ENCODE peak calls at places on chromosomes 6 and 20, in five cellular contexts. T is thoracic aorta; J is GM12865; P is Right ventricle myocardium superior; K is activated naive CD8-positive, alpha-beta T cell treated with anti-CD3 and anti-CD28 coated beads, Interleukin-2, amount 50 U/mL, for 24 hours. R is an unnamed sample.

GRCh38 chr6:27081931-27082330 is 165.6 kb upstream of the PRSS16 start:
- DNase-seq in T (no peak), P (no peak), K (no peak), J (no peak), R (no peak)

GRCh38 chr6:816510-817084 is 123.7 kb upstream of the EXOC2 start:
- DNase-seq in K (peak), P (no peak), J (no peak), T (no peak), R (no peak)

GRCh38 chr6:143507358-143508145 is 4.0 kb downstream of the FUCA2 start:
- DNase-seq in T (no peak), P (no peak), K (no peak), J (peak), R (no peak)

GRCh38 chr6:136600818-136601217 is 50.6 kb upstream of the MAP7 start:
- DNase-seq in P (no peak), K (no peak), T (no peak), J (no peak), R (no peak)

GRCh38 chr6:88301888-88302768 is 136.0 kb upstream of the CNR1 start:
- DNase-seq in T (no peak), P (no peak), J (no peak), K (no peak), R (no peak)

GRCh38 chr6:28985396-28986164 is 19.5 kb downstream of the ZNF311 start:
- DNase-seq in J (peak), T (peak), K (peak), P (peak), R (no peak)

GRCh38 chr6:116682334-116682712 is 1.3 kb downstream of the KPNA5 start:
- DNase-seq in J (peak), T (no peak), K (peak), P (no peak), R (no peak)

GRCh38 chr20:16701296-16701695 is 28.5 kb upstream of the SNRPB2 start:
- DNase-seq in J (peak), K (peak), P (no peak), T (no peak), R (no peak)

GRCh38 chr20:8812818-8813217 is 256.1 kb upstream of the PLCB4 start:
- DNase-seq in P (peak), T (no peak), J (no peak), K (no peak), R (no peak)

GRCh38 chr20:43533060-43533459 is 25.6 kb downstream of the L3MBTL1 start:
- DNase-seq in J (no peak), K (no peak), P (no peak), T (no peak), R (no peak)

GRCh38 chr6:44009425-44010321 is 117.6 kb downstream of the MRPL14 start:
- DNase-seq in K (no peak), J (no peak), T (no peak), P (peak), R (peak)

GRCh38 chr6:112881828-112882227 is 534.7 kb downstream of the RFPL4B start:
- DNase-seq in J (no peak), T (no peak), P (no peak), K (no peak), R (no peak)

GRCh38 chr20:37519508-37520416 is 1.3 kb upstream of the NNAT start:
- DNase-seq in T (no peak), K (no peak), P (peak), J (no peak), R (no peak)

GRCh38 chr6:10589429-10589727 is 68.2 kb downstream of the GCNT2 start:
- DNase-seq in J (no peak), T (no peak), P (no peak), K (no peak), R (no peak)

GRCh38 chr20:2937902-2938301 is 64.6 kb downstream of the PTPRA start:
- DNase-seq in K (no peak), P (no peak), T (no peak), J (no peak), R (no peak)

GRCh38 chr6:111850288-111850937 is 22.8 kb downstream of the FYN start:
- DNase-seq in J (peak), P (peak), K (no peak), T (no peak), R (no peak)

GRCh38 chr6:105522626-105523322 is 119.9 kb upstream of the PREP start:
- DNase-seq in T (no peak), P (no peak), J (no peak), K (no peak), R (no peak)

GRCh38 chr6:113414511-113414910 is 442.6 kb upstream of the MARCKS start:
- DNase-seq in J (peak), K (no peak), T (no peak), P (no peak), R (no peak)

GRCh38 chr6:43826739-43827138 is 56.7 kb downstream of the VEGFA start:
- DNase-seq in T (no peak), K (no peak), P (no peak), J (no peak), R (no peak)

GRCh38 chr6:156864557-156864956 is 87.4 kb downstream of the ARID1B start:
- DNase-seq in T (no peak), J (no peak), P (no peak), K (no peak), R (no peak)

GRCh38 chr20:1946442-1946761 is 47.5 kb downstream of the PDYN start:
- DNase-seq in K (no peak), J (no peak), T (no peak), P (no peak), R (no peak)

GRCh38 chr20:59159091-59159821 is 4.4 kb upstream of the ZNF831 start:
- DNase-seq in J (no peak), T (no peak), K (peak), P (no peak), R (no peak)

GRCh38 chr6:142302427-142303190 is 802 bp downstream of the ADGRG6 start:
- DNase-seq in J (no peak), K (no peak), T (no peak), P (no peak), R (no peak)

GRCh38 chr20:56513096-56513806 is 11.3 kb upstream of the FAM209A start:
- DNase-seq in J (no peak), P (no peak), K (no peak), T (no peak), R (no peak)

GRCh38 chr6:167678102-167679101 is 148.3 kb upstream of the AFDN start:
- DNase-seq in K (no peak), J (no peak), P (peak), T (no peak), R (no peak)

GRCh38 chr20:37220796-37221195 is 40.8 kb downstream of the GHRH start:
- DNase-seq in P (no peak), T (no peak), K (no peak), J (no peak), R (no peak)

GRCh38 chr20:428658-429200 is 20.6 kb downstream of the RBCK1 start:
- DNase-seq in P (no peak), T (no peak), K (no peak), J (no peak), R (no peak)

GRCh38 chr6:138862491-138862890 is 66.6 kb downstream of the ECT2L start:
- DNase-seq in P (no peak), T (no peak), J (no peak), K (no peak), R (no peak)

R was measured in omental fat pad.